ENCODE peak calls at places on chromosomes 4 and X, in seven cellular contexts. A is naive B cell; E is stimulated activated naive CD4-positive, alpha-beta T cell treated with Interleukin-2 at 50 U/mL for 16 hours; Z is M059J; P is ELF-1; H is NCI-H748 treated with DMSO at 0.1 percent for 48 hours; S is HFFc6. F is an unnamed sample.

GRCh38 chr4:102883278-102883677 is 14.5 kb downstream of the CISD2 start:
- DNase-seq in Z (no peak), H (no peak), A (no peak), S (no peak), P (no peak), E (no peak), F (no peak)

GRCh38 chrX:103878466-103879151 is 46.6 kb upstream of the RAB9B start:
- DNase-seq in A (no peak), H (no peak), E (no peak), S (peak), Z (peak), P (peak), F (no peak)

GRCh38 chr4:47835489-47835888 is 2.4 kb downstream of the CORIN start:
- DNase-seq in S (no peak), E (no peak), Z (no peak), P (no peak), A (no peak), H (no peak), F (no peak)

GRCh38 chrX:147962476-147962875 is 18.7 kb upstream of the FMR1NB start:
- DNase-seq in P (no peak), H (no peak), E (no peak), A (no peak), Z (peak), S (no peak), F (no peak)

GRCh38 chr4:113499696-113500095 is 261.8 kb downstream of the CAMK2D start:
- DNase-seq in A (no peak), H (no peak), Z (peak), S (peak), P (no peak), E (no peak), F (no peak)

GRCh38 chr4:77159798-77160197 is 2.8 kb downstream of the CCNG2 start:
- DNase-seq in S (no peak), P (no peak), Z (no peak), A (no peak), E (no peak), H (no peak), F (no peak)

GRCh38 chr4:99404595-99405287 is 30.4 kb downstream of the ADH7 start:
- DNase-seq in S (peak), H (no peak), Z (peak), P (no peak), E (no peak), A (no peak), F (no peak)

GRCh38 chr4:156154978-156155377 is 201.3 kb upstream of the CTSO start:
- DNase-seq in P (no peak), S (no peak), E (no peak), Z (no peak), H (no peak), A (no peak), F (no peak)

GRCh38 chr4:185965456-185966384 is 103.2 kb upstream of the TLR3 start:
- DNase-seq in E (no peak), P (peak), S (no peak), H (no peak), A (no peak), Z (peak), F (no peak)

GRCh38 chr4:10625130-10625529 is 59.4 kb downstream of the CLNK start:
- DNase-seq in E (no peak), A (no peak), Z (no peak), H (peak), P (no peak), S (no peak), F (no peak)

GRCh38 chr4:64158648-64159326 is 250.5 kb downstream of the TECRL start:
- DNase-seq in S (peak), Z (peak), E (peak), P (peak), H (peak), A (peak), F (peak)

GRCh38 chr4:27005512-27006246 is 145.0 kb downstream of the STIM2 start:
- DNase-seq in S (peak), Z (peak), P (no peak), E (no peak), A (no peak), H (no peak), F (no peak)

GRCh38 chr4:75099321-75099720 is 166.4 kb downstream of the PARM1 start:
- DNase-seq in Z (no peak), E (no peak), H (no peak), S (no peak), A (peak), P (no peak), F (no peak)

GRCh38 chr4:118351851-118352827 is 664 bp downstream of the PRSS12 start:
- DNase-seq in S (peak), Z (peak), E (peak), A (peak), H (peak), P (peak), F (peak)

GRCh38 chr4:12679217-12679616 is 804.9 kb downstream of the RAB28 start:
- DNase-seq in Z (no peak), S (no peak), P (no peak), E (no peak), H (no peak), A (no peak), F (no peak)

GRCh38 chrX:48826876-48827653 is 752 bp downstream of the ERAS start:
- DNase-seq in P (no peak), E (no peak), Z (no peak), A (no peak), S (no peak), H (no peak), F (no peak)

GRCh38 chr4:94802091-94802490 is 44.3 kb downstream of the BMPR1B start:
- DNase-seq in Z (no peak), A (no peak), E (no peak), H (no peak), P (no peak), S (no peak), F (no peak)

GRCh38 chr4:31575504-31575903 is 855.3 kb downstream of the PCDH7 start:
- DNase-seq in H (no peak), E (no peak), S (no peak), Z (no peak), P (no peak), A (no peak), F (no peak)

GRCh38 chrX:126847143-126847542 is 27.6 kb downstream of the PRR32 start:
- DNase-seq in Z (no peak), A (no peak), P (no peak), H (no peak), E (no peak), S (no peak), F (no peak)